ENCODE peak calls at places on chromosomes 4 and X, in four cellular contexts. I, Y, O and A are unnamed samples.

GRCh38 chrX:154048398-154048797 is 28.7 kb upstream of the IRAK1 start:
- DNase-seq in I (no peak), Y (no peak), O (no peak), A (no peak)

GRCh38 chrX:103248553-103248952 is 6.4 kb downstream of the TCEAL8 start:
- DNase-seq in I (peak), O (no peak), Y (peak), A (no peak)

GRCh38 chr4:38008493-38009120 is 48.4 kb downstream of the PTTG2 start:
- DNase-seq in O (no peak), Y (no peak), I (no peak), A (no peak)

GRCh38 chrX:87516716-87517115 is 886 bp upstream of the KLHL4 start:
- DNase-seq in Y (peak), O (no peak), I (no peak), A (no peak)

GRCh38 chr4:35506161-35506560 is 738.2 kb downstream of the ARAP2 start:
- DNase-seq in Y (no peak), O (no peak), I (no peak), A (no peak)

GRCh38 chr4:128379860-128380259 is 92.2 kb upstream of the PGRMC2 start:
- DNase-seq in O (no peak), I (no peak), Y (peak), A (peak)

GRCh38 chr4:76198411-76199237 is 15.0 kb downstream of the SCARB2 start:
- DNase-seq in Y (peak), O (no peak), I (peak), A (no peak)

GRCh38 chrX:110317079-110317819 is 636 bp downstream of the AMMECR1 start:
- DNase-seq in O (peak), I (no peak), Y (no peak), A (no peak)

GRCh38 chr4:117514779-117515178 is 429.4 kb upstream of the TRAM1L1 start:
- DNase-seq in I (no peak), Y (no peak), O (no peak), A (no peak)

GRCh38 chr4:8702516-8703400 is 110.2 kb downstream of the CPZ start:
- DNase-seq in O (no peak), Y (no peak), I (no peak), A (no peak)

GRCh38 chr4:24796632-24797031 is 1.3 kb downstream of the SOD3 start:
- DNase-seq in O (no peak), Y (no peak), I (no peak), A (no peak)

GRCh38 chr4:142547974-142548373 is 298.1 kb downstream of the INPP4B start:
- DNase-seq in O (no peak), Y (no peak), I (no peak), A (no peak)

GRCh38 chrX:114959729-114960128 is 57.7 kb downstream of the IL13RA2 start:
- DNase-seq in Y (peak), I (no peak), O (no peak), A (no peak)

GRCh38 chr4:22055954-22056353 is 107.4 kb upstream of the KCNIP4 start:
- DNase-seq in I (no peak), Y (no peak), O (no peak), A (no peak)

GRCh38 chrX:148043456-148043855 is 62.3 kb downstream of the FMR1NB start:
- DNase-seq in Y (peak), O (no peak), I (no peak), A (no peak)

GRCh38 chr4:139142097-139142496 is 34.9 kb downstream of the ELF2 start:
- DNase-seq in I (no peak), Y (no peak), O (no peak), A (no peak)

GRCh38 chr4:102869569-102870227 is 906 bp downstream of the CISD2 start:
- DNase-seq in O (no peak), I (no peak), Y (no peak), A (no peak)

GRCh38 chr4:182144621-182145359 is 98.4 kb upstream of the TENM3 start:
- DNase-seq in O (no peak), Y (no peak), I (no peak), A (no peak)

GRCh38 chr4:185933078-185933581 is 121.1 kb upstream of the SORBS2 start:
- DNase-seq in O (no peak), Y (peak), I (no peak), A (no peak)

GRCh38 chr4:7699040-7699439 is 240.6 kb downstream of the AFAP1 start:
- DNase-seq in I (no peak), Y (peak), O (no peak), A (no peak)

GRCh38 chr4:97646997-97647396 is 496.3 kb downstream of the STPG2 start:
- DNase-seq in I (no peak), O (no peak), Y (peak), A (no peak)

GRCh38 chrX:72006461-72006860 is 95.8 kb downstream of the NHSL2 start:
- DNase-seq in Y (no peak), I (no peak), O (no peak), A (no peak)

GRCh38 chr4:8208565-8208964 is 9.5 kb downstream of the SH3TC1 start:
- DNase-seq in Y (no peak), O (no peak), I (no peak), A (no peak)

GRCh38 chr4:87010192-87010591 is 75.4 kb downstream of the AFF1 start:
- DNase-seq in O (no peak), Y (no peak), I (no peak), A (no peak)
- H3K27ac ChIP-seq in O (no peak), Y (no peak), I (no peak), A (no peak)

GRCh38 chr4:145909331-145909730 is 29.3 kb downstream of the ZNF827 start:
- DNase-seq in O (no peak), Y (peak), I (no peak), A (no peak)
- H3K27ac ChIP-seq in O (no peak), Y (peak), I (no peak), A (no peak)

DNA sequence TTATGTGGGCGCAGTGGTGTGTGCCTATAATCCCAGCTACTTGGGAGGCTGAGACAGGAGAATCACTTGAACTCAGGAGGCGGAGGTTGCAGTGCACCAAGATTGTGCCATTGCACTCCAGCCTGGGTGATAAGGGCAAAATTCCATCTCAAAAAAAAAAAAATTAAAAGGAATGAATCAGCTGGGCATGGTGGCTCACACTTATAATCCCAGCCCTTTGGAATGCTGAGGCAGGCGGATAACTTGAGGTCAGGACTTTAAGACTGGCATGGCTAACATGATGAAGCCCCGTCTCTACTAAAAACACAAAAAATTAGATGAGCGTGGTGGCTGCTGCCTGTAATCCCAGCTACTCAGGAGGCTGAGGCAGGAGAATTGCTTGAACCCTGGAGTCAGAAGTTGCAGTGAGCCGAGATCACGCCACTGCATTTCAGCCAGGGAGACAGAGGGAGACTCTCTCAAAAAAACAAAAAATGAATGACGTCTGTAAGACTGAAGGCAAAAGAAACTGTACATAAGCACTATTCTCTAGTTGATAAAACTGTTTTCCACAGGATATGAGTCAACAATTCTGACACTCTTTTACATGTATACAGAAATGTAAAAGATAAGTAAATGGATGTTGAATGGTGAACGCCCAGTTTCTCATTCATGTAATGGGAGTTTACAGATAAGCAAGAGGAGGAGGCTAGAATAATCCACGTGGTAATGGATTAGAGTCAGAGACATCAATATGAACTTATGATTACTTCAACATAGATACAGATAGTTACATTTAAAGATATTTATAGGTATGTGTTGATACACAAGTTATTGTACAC is 22.2 kb downstream of the CENPC start:
- DNase-seq in O (no peak), I (no peak), Y (peak), A (no peak)
- H3K27ac ChIP-seq in O (no peak), I (peak), Y (no peak), A (no peak)

GRCh38 chr4:53307210-53307609 is 58.7 kb downstream of the SCFD2 start:
- DNase-seq in I (no peak), O (no peak), Y (no peak), A (no peak)
- H3K27ac ChIP-seq in I (no peak), O (no peak), Y (no peak), A (no peak)

GRCh38 chr4:67712650-67713530 is 11.9 kb upstream of the UBA6 start:
- DNase-seq in I (no peak), Y (no peak), O (no peak), A (no peak)

GRCh38 chr4:67714955-67715354 is 14.0 kb upstream of the UBA6 start:
- DNase-seq in Y (no peak), O (no peak), I (no peak), A (no peak)

GRCh38 chr4:67713531-67714247 is 12.7 kb upstream of the UBA6 start:
- DNase-seq in I (no peak), Y (peak), O (no peak), A (no peak)

GRCh38 chr4:67712000-67712625 is 11.2 kb upstream of the UBA6 start:
- DNase-seq in I (no peak), O (no peak), Y (no peak), A (no peak)

DNA sequence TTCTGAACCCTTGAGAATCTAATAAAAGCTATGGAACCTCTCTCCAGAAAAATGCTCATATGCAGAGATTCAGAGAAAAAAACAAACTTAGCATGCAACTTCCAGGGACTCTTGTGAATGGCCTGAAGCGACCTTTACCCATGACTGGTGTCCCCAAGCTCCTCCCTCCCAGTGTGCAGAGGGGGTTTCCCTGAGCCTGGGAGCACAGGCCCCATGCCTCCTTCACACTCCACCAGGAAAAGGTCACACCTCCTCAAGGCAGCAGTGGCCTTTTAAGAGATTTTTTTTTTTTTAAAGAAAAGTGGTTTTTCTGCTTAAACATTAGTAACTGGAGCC is 13.3 kb upstream of the UBA6 start:
- DNase-seq in Y (peak), I (no peak), O (no peak), A (no peak)
- H3K27ac ChIP-seq in Y (no peak), I (peak), O (no peak), A (no peak)

GRCh38 chr4:99848576-99848975 is 31.9 kb downstream of the DAPP1 start:
- DNase-seq in Y (no peak), I (no peak), O (no peak), A (no peak)
- H3K27ac ChIP-seq in Y (no peak), I (no peak), O (no peak), A (no peak)

GRCh38 chrX:25012793-25013592 is 2.8 kb downstream of the ARX start:
- DNase-seq in O (no peak), Y (no peak), I (no peak), A (no peak)
- H3K27ac ChIP-seq in O (no peak), Y (no peak), I (no peak), A (no peak)

GRCh38 chr4:73822389-73822788 is 14.1 kb upstream of the CXCL6 start:
- DNase-seq in I (no peak), Y (no peak), O (no peak), A (no peak)
- H3K27ac ChIP-seq in I (no peak), Y (no peak), O (no peak), A (no peak)